ENCODE peak calls at places on chromosomes 16 and 17, in four cellular contexts. One of them, this sample, is unnamed.

GRCh38 chr17:602436-602835 is 112.2 kb downstream of the VPS53 start:
- DNase-seq in K562: peak; percentile 35
- DNase-seq in WTC11: no peak
- DNase-seq in HepG2: no peak
- DNase-seq in this sample: no peak

GRCh38 chr17:77886387-77886728 is 72.1 kb upstream of the TNRC6C start:
- DNase-seq in K562: peak; percentile 29
- DNase-seq in WTC11: no peak
- DNase-seq in HepG2: no peak
- DNase-seq in this sample: no peak

GRCh38 chr16:83268164-83268563 is 539.6 kb upstream of the HSBP1 start:
- DNase-seq in K562: no peak
- DNase-seq in WTC11: no peak
- DNase-seq in HepG2: no peak
- DNase-seq in this sample: no peak

GRCh38 chr16:64132190-64132589 is 989.7 kb downstream of the CDH11 start:
- DNase-seq in K562: no peak
- DNase-seq in WTC11: no peak
- DNase-seq in HepG2: no peak
- DNase-seq in this sample: no peak

GRCh38 chr17:58516644-58517377 is 2.4 kb upstream of the MTMR4 start:
- DNase-seq in K562: no peak
- DNase-seq in WTC11: no peak
- DNase-seq in HepG2: peak; percentile 90
- DNase-seq in this sample: no peak

GRCh38 chr17:57480438-57481196 is 224.3 kb downstream of the MSI2 start:
- DNase-seq in WTC11: no peak
- DNase-seq in HepG2: peak; percentile 31
- DNase-seq in K562: peak; percentile 38
- DNase-seq in this sample: no peak

GRCh38 chr16:84013787-84014569 is 28.6 kb downstream of the SLC38A8 start:
- DNase-seq in HepG2: peak; percentile 94
- DNase-seq in WTC11: peak; percentile 100
- DNase-seq in K562: peak; percentile 99
- DNase-seq in this sample: peak; percentile 92

GRCh38 chr16:69107311-69107962 is 2.0 kb downstream of the HAS3 start:
- DNase-seq in WTC11: peak; percentile 52
- DNase-seq in HepG2: no peak
- DNase-seq in K562: no peak
- DNase-seq in this sample: no peak

GRCh38 chr16:67886387-67886786 is 1.7 kb downstream of the NRN1L start:
- DNase-seq in HepG2: no peak
- DNase-seq in WTC11: no peak
- DNase-seq in K562: peak; percentile 40
- DNase-seq in this sample: no peak

GRCh38 chr17:64057701-64058263 is 37.3 kb upstream of the ICAM2 start:
- DNase-seq in HepG2: peak; percentile 66
- DNase-seq in WTC11: no peak
- DNase-seq in K562: no peak
- DNase-seq in this sample: no peak

GRCh38 chr17:51461578-51462004 is 201.2 kb downstream of the UTP18 start:
- DNase-seq in K562: peak; percentile 65
- DNase-seq in HepG2: peak; percentile 65
- DNase-seq in WTC11: peak; percentile 79
- DNase-seq in this sample: peak; percentile 82

GRCh38 chr17:18217412-18218015 is 7.9 kb upstream of the LLGL1 start:
- DNase-seq in HepG2: peak; percentile 62
- DNase-seq in K562: peak; percentile 74
- DNase-seq in WTC11: peak; percentile 91
- DNase-seq in this sample: peak; percentile 88

GRCh38 chr17:30720013-30720471 is 104.5 kb downstream of the CRLF3 start:
- DNase-seq in K562: no peak
- DNase-seq in HepG2: no peak
- DNase-seq in WTC11: peak; percentile 5
- DNase-seq in this sample: no peak

GRCh38 chr17:20046629-20047028 is 37.5 kb downstream of the SPECC1 start:
- DNase-seq in WTC11: peak; percentile 27
- DNase-seq in HepG2: no peak
- DNase-seq in K562: no peak
- DNase-seq in this sample: no peak

GRCh38 chr16:49632798-49633189 is 223.1 kb downstream of the ZNF423 start:
- DNase-seq in HepG2: no peak
- DNase-seq in K562: no peak
- DNase-seq in WTC11: no peak
- DNase-seq in this sample: no peak

GRCh38 chr17:30217746-30218245 is 17.7 kb downstream of the SLC6A4 start:
- DNase-seq in K562: no peak
- DNase-seq in WTC11: no peak
- DNase-seq in HepG2: no peak
- DNase-seq in this sample: no peak

GRCh38 chr16:74771656-74772315 is 2.8 kb downstream of the FA2H start:
- DNase-seq in WTC11: no peak
- DNase-seq in HepG2: no peak
- DNase-seq in K562: no peak
- DNase-seq in this sample: no peak

GRCh38 chr17:57375770-57376181 is 119.5 kb downstream of the MSI2 start:
- DNase-seq in WTC11: no peak
- DNase-seq in K562: peak; percentile 78
- DNase-seq in HepG2: no peak
- DNase-seq in this sample: no peak

GRCh38 chr17:32920293-32920692 is 7.7 kb upstream of the TMEM98 start:
- DNase-seq in WTC11: no peak
- DNase-seq in HepG2: no peak
- DNase-seq in K562: no peak
- DNase-seq in this sample: no peak

GRCh38 chr17:32915108-32915700 is 12.7 kb upstream of the TMEM98 start:
- DNase-seq in WTC11: no peak
- DNase-seq in HepG2: no peak
- DNase-seq in K562: peak; percentile 74
- DNase-seq in this sample: no peak

GRCh38 chr17:32916134-32916533 is 11.8 kb upstream of the TMEM98 start:
- DNase-seq in K562: no peak
- DNase-seq in HepG2: no peak
- DNase-seq in WTC11: no peak
- DNase-seq in this sample: no peak

GRCh38 chr17:32917081-32917480 is 10.9 kb upstream of the TMEM98 start:
- DNase-seq in K562: no peak
- DNase-seq in WTC11: no peak
- DNase-seq in HepG2: no peak
- DNase-seq in this sample: no peak

DNA sequence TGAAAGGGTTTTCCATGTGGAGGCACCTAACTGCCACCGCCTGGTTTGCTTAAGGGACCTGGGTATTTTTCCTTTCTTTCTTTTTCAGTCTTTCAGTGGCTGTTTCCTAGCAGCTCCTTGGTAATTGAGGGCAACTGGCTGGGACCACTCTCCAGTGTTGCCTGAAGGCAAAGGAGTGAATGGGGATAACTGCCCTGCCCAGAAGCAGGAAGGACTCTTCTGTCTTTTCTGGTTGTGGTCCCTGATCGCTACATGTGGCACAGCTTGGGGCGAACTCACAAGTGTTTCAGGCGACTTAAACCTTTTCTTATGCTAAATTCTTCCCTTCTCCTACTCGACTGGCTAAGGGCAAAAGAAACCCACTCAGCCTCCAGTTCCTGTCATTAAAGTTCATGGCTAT is 10.1 kb upstream of the TMEM98 start:
- DNase-seq in K562: no peak
- DNase-seq in HepG2: no peak
- DNase-seq in WTC11: no peak
- DNase-seq in this sample: no peak
- TF ChIP-seq ELF4 in K562: no peak
- TF ChIP-seq ELF4 in HepG2: no peak
- TF ChIP-seq ELF4 in WTC11: no peak
- TF ChIP-seq ELF4 in this sample: no peak

DNA sequence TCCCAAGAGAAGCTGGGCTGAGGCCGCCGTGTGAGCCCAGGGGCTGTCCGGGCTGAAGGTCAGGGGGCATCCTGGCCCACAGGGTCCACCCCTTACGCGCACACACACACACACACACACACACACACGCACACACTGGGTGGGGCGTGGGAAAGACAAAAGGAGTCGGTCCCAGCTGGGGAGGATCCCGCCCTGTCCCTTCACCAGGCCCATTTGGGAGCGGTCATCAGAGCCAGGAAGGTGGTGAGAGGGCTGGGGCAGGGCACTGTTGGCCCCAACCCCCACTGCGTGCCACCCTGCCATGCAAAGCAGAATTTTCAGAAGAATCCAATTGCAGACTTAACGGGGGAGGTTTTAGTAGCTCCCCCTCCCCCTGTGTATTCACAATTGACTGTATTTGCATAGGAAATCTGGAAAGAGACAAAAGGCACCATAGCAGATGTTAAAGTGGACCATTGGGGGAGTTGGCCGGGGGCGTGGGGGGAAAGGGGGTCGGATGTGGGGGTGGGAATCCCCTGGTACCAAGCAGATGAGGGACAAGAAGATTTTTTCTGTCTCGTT is 11.3 kb upstream of the CD300A start:
- DNase-seq in HepG2: no peak
- DNase-seq in WTC11: no peak
- DNase-seq in K562: no peak
- DNase-seq in this sample: no peak
- TF ChIP-seq ELF4 in HepG2: no peak
- TF ChIP-seq ELF4 in WTC11: no peak
- TF ChIP-seq ELF4 in K562: no peak
- TF ChIP-seq ELF4 in this sample: no peak

DNA sequence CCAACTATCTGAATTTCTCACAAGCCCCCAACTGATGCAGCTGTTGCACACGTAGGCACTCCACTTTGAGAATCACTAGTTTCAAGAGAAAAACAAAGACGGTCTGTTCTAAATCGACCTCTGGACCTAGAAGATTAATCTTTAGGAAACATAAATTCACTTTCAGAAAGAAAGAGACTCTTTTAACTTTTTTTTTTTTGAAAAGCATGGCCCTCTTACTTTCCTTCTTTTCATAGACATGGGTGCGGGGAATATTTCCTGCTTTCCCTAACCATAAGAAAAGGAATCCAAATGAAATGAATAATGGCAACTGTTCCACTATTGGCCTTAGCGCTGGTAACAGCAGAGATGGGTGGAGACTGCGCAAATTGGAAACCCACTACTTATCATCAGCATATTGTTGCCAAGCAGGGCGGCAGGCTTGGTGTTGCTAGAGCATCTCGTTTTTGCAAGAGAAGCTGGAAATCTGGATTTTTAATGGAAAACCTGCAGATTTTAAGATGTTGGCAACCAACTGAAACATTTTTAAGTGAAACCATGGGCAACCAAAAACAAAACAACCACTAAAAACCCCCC is 144.3 kb downstream of the GAS7 start:
- DNase-seq in WTC11: no peak
- DNase-seq in HepG2: no peak
- DNase-seq in K562: no peak
- DNase-seq in this sample: no peak
- TF ChIP-seq ELF4 in WTC11: no peak
- TF ChIP-seq ELF4 in HepG2: no peak
- TF ChIP-seq ELF4 in K562: no peak
- TF ChIP-seq ELF4 in this sample: no peak

GRCh38 chr17:43832976-43833829 is at the start of gene MPP3:
- DNase-seq in WTC11: peak; percentile 53
- DNase-seq in K562: peak; percentile 83
- DNase-seq in HepG2: no peak
- DNase-seq in this sample: peak; percentile 91
- TF ChIP-seq ELF4 in WTC11: no peak
- TF ChIP-seq ELF4 in K562: no peak
- TF ChIP-seq ELF4 in HepG2: no peak
- TF ChIP-seq ELF4 in this sample: no peak

This sample was measured in HEK293T.